ENCODE peak calls at places on chromosome 6, in seven cellular contexts. P is T-helper 2 cell; C is AG09309; E is stimulated activated CD8-positive, alpha-beta memory T cell treated with anti-CD3 and anti-CD28 coated beads, Interleukin-4, amount 100 ng/mL, for 1 hour; D is lower lobe of right lung; I is GM23248; V is HTR-8/SVneo. U is an unnamed sample.

GRCh38 chr6:145233955-145234354 is 501.4 kb downstream of the EPM2A start:
- DNase-seq in P (no peak), C (no peak), E (no peak), D (no peak), I (no peak), V (no peak), U (no peak)

GRCh38 chr6:111477481-111477938 is 5.5 kb downstream of the REV3L start:
- DNase-seq in P (no peak), C (no peak), E (no peak), D (no peak), I (peak), V (no peak), U (no peak)

GRCh38 chr6:43985329-43985728 is 141.9 kb downstream of the MRPL14 start:
- DNase-seq in P (no peak), C (no peak), E (no peak), D (peak), I (no peak), V (no peak), U (no peak)

GRCh38 chr6:138321934-138322333 is 55.8 kb upstream of the SMIM28 start:
- DNase-seq in P (no peak), C (no peak), E (no peak), D (no peak), I (no peak), V (no peak), U (no peak)

GRCh38 chr6:135935951-135936601 is 84.6 kb downstream of the PDE7B start:
- DNase-seq in P (no peak), C (no peak), E (no peak), D (no peak), I (peak), V (no peak), U (peak)

GRCh38 chr6:169587992-169588391 is 113.8 kb downstream of the WDR27 start:
- DNase-seq in P (no peak), C (no peak), E (no peak), D (no peak), I (peak), V (no peak), U (no peak)

GRCh38 chr6:12149944-12150510 is 137.9 kb downstream of the HIVEP1 start:
- DNase-seq in P (no peak), C (no peak), E (no peak), D (no peak), I (no peak), V (no peak), U (no peak)

GRCh38 chr6:116060572-116061283 is at the start of gene FRK:
- DNase-seq in P (no peak), C (no peak), E (no peak), D (no peak), I (peak), V (no peak), U (no peak)

GRCh38 chr6:93272201-93272600 is 147.2 kb downstream of the EPHA7 start:
- DNase-seq in P (no peak), C (no peak), E (no peak), D (no peak), I (no peak), V (no peak), U (no peak)